ENCODE peak calls at places on chromosomes 1 and 21, in nine cellular contexts. Q is activated naive CD8-positive, alpha-beta T cell treated with anti-CD3 and anti-CD28 coated beads for 36 hours; O is T-helper 22 cell; U is amniotic epithelial cell; L is testis; Z is T-helper 2 cell; D is H7; N is ovary; Y is T-helper 9 cell. K is an unnamed sample.

GRCh38 chr1:167420510-167420909 is 97.8 kb downstream of the CD247 start:
- DNase-seq in Q (no peak), O (no peak), U (peak), L (no peak), Z (no peak), D (no peak), N (no peak), Y (no peak), K (no peak)

GRCh38 chr1:68112835-68113243 is 62.4 kb upstream of the DIRAS3 start:
- DNase-seq in Q (no peak), O (no peak), U (peak), L (peak), Z (no peak), D (no peak), N (peak), Y (no peak), K (no peak)

GRCh38 chr1:13754003-13754402 is 54.0 kb downstream of the PRDM2 start:
- DNase-seq in Q (no peak), O (no peak), U (no peak), L (no peak), Z (no peak), D (no peak), N (no peak), Y (no peak), K (no peak)

GRCh38 chr1:59604191-59604590 is 210.6 kb upstream of the HOOK1 start:
- DNase-seq in Q (no peak), O (no peak), U (no peak), L (no peak), Z (no peak), D (no peak), N (no peak), Y (no peak), K (no peak)

GRCh38 chr21:42234464-42235241 is 15.7 kb downstream of the ABCG1 start:
- DNase-seq in Q (peak), O (peak), U (peak), L (peak), Z (peak), D (peak), N (peak), Y (peak), K (peak)

GRCh38 chr1:159473335-159473734 is 33.8 kb downstream of the OR10J1 start:
- DNase-seq in Q (no peak), O (no peak), U (peak), L (no peak), Z (no peak), D (no peak), N (no peak), Y (no peak), K (no peak)

GRCh38 chr1:151705739-151706463 is 10.7 kb downstream of the CELF3 start:
- DNase-seq in Q (no peak), O (no peak), U (no peak), L (no peak), Z (no peak), D (no peak), N (no peak), Y (no peak), K (no peak)

GRCh38 chr1:165376041-165376810 is 19.7 kb upstream of the LMX1A start:
- DNase-seq in Q (no peak), O (no peak), U (peak), L (peak), Z (no peak), D (peak), N (peak), Y (peak), K (peak)

GRCh38 chr1:156551066-156551643 is 21.2 kb downstream of the IQGAP3 start:
- DNase-seq in Q (no peak), O (no peak), U (peak), L (no peak), Z (no peak), D (no peak), N (no peak), Y (no peak), K (no peak)

GRCh38 chr1:61436491-61437120 is 288.3 kb downstream of the TM2D1 start:
- DNase-seq in Q (no peak), O (no peak), U (no peak), L (peak), Z (no peak), D (no peak), N (no peak), Y (no peak), K (peak)

GRCh38 chr1:6860401-6860800 is 75.1 kb downstream of the CAMTA1 start:
- DNase-seq in Q (peak), O (no peak), U (peak), L (no peak), Z (no peak), D (no peak), N (no peak), Y (no peak), K (peak)

GRCh38 chr1:180842052-180842451 is 70.6 kb upstream of the KIAA1614 start:
- DNase-seq in Q (no peak), O (no peak), U (peak), L (no peak), Z (no peak), D (no peak), N (no peak), Y (no peak), K (no peak)

GRCh38 chr21:28923439-28923975 is 69.2 kb downstream of the LTN1 start:
- DNase-seq in Q (no peak), O (no peak), U (no peak), L (no peak), Z (no peak), D (no peak), N (no peak), Y (no peak), K (no peak)

GRCh38 chr21:31604591-31605190 is 54.8 kb upstream of the SOD1 start:
- DNase-seq in Q (peak), O (peak), U (peak), L (peak), Z (peak), D (peak), N (peak), Y (peak), K (peak)

GRCh38 chr21:37855568-37856391 is 60.5 kb downstream of the KCNJ6 start:
- DNase-seq in Q (no peak), O (no peak), U (peak), L (no peak), Z (no peak), D (no peak), N (no peak), Y (no peak), K (no peak)

GRCh38 chr1:14011132-14011531 is 311.1 kb downstream of the PRDM2 start:
- DNase-seq in Q (no peak), O (no peak), U (no peak), L (no peak), Z (no peak), D (no peak), N (no peak), Y (no peak), K (no peak)

GRCh38 chr21:25507522-25507921 is 99.8 kb downstream of the MRPL39 start:
- DNase-seq in Q (no peak), O (no peak), U (no peak), L (no peak), Z (peak), D (peak), N (no peak), Y (no peak), K (no peak)

GRCh38 chr1:19325958-19326747 is 14.0 kb downstream of the SLC66A1 start:
- DNase-seq in Q (no peak), O (no peak), U (no peak), L (no peak), Z (no peak), D (no peak), N (no peak), Y (no peak), K (peak)